ENCODE peak calls at places on chromosomes 13 and 19, in ten cellular contexts. P is transverse colon, T is Panc1, G is GM12891, Z is breast epithelium, E is esophagus muscularis mucosa, N is SK-N-SH, I is upper lobe of left lung, Q is endothelial cell of umbilical vein, D is HCT116. O is an unnamed sample.

GRCh38 chr19:46256855-46257254 is 27.3 kb downstream of the IGFL1 start:
- DNase-seq in P (no peak), T (no peak), G (no peak), Z (no peak), E (no peak), N (no peak), I (no peak), Q (no peak), D (no peak), O (peak)

GRCh38 chr13:65456150-65456912 is 1773.8 kb downstream of the PCDH9 start:
- DNase-seq in P (no peak), T (no peak), G (no peak), Z (no peak), E (no peak), N (no peak), I (no peak), Q (no peak), D (no peak), O (no peak)

GRCh38 chr19:30112171-30112570 is 170.1 kb downstream of the URI1 start:
- DNase-seq in P (no peak), T (no peak), G (no peak), Z (no peak), E (no peak), N (no peak), I (no peak), Q (no peak), D (no peak), O (no peak)

GRCh38 chr19:737591-738093 is 13.3 kb upstream of the MISP start:
- DNase-seq in P (peak), T (no peak), G (peak), Z (no peak), E (no peak), N (peak), I (peak), Q (peak), D (no peak), O (peak)

GRCh38 chr19:53394522-53394973 is 401 bp upstream of the ZNF765 start:
- DNase-seq in P (peak), T (peak), G (no peak), Z (peak), E (peak), N (peak), I (peak), Q (no peak), D (no peak), O (no peak)

GRCh38 chr13:110561335-110562033 is at the start of gene RAB20:
- DNase-seq in P (peak), T (no peak), G (peak), Z (peak), E (peak), N (peak), I (peak), Q (peak), D (peak), O (peak)

GRCh38 chr13:101763191-101763590 is 310.7 kb downstream of the ITGBL1 start:
- DNase-seq in P (no peak), T (no peak), G (no peak), Z (no peak), E (no peak), N (no peak), I (no peak), Q (no peak), D (no peak), O (no peak)

GRCh38 chr19:18046066-18046718 is 38.2 kb downstream of the ARRDC2 start:
- DNase-seq in P (peak), T (no peak), G (no peak), Z (peak), E (no peak), N (no peak), I (no peak), Q (no peak), D (peak), O (no peak)

GRCh38 chr19:18846862-18847515 is 15.2 kb downstream of the UPF1 start:
- DNase-seq in P (peak), T (no peak), G (peak), Z (peak), E (no peak), N (peak), I (peak), Q (peak), D (no peak), O (no peak)

GRCh38 chr13:41528021-41528420 is 70.7 kb downstream of the RGCC start:
- DNase-seq in P (no peak), T (no peak), G (no peak), Z (no peak), E (no peak), N (no peak), I (no peak), Q (no peak), D (no peak), O (no peak)

DNA sequence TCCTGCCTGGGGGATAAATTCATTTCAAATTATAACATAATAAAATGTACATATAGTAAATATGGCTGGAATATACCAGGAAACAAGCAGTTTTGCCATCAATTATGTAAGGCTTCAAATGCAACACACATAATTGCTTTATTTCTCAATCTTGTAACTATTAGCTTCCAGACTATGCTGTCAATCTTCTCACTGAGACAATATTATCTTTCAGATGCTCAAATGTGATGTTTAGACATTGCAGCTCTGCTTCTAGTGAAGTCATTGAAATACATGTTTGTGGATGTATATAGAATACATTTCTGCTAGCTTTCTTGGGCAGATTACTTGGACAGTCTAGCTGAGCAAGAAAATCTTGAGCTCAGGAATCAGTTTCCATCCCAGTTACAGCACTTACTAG is 454.4 kb downstream of the TDRD3 start:
- DNase-seq in P (no peak), T (no peak), G (no peak), Z (no peak), E (no peak), N (no peak), I (no peak), Q (no peak), D (no peak), O (no peak)
- TF ChIP-seq POLR2AphosphoS5 in P (no peak), T (no peak), G (no peak), Z (no peak), E (no peak), N (no peak), I (no peak), Q (no peak), D (no peak), O (no peak)

GRCh38 chr19:11373166-11373884 is 1.1 kb upstream of the SWSAP1 start:
- DNase-seq in P (no peak), T (no peak), G (no peak), Z (no peak), E (no peak), N (peak), I (no peak), Q (no peak), D (no peak), O (no peak)
- TF ChIP-seq POLR2AphosphoS5 in P (no peak), T (no peak), G (no peak), Z (no peak), E (no peak), N (no peak), I (no peak), Q (no peak), D (no peak), O (no peak)

GRCh38 chr13:21426238-21426637 is 32.9 kb downstream of the ZDHHC20 start:
- DNase-seq in P (no peak), T (no peak), G (no peak), Z (no peak), E (no peak), N (no peak), I (no peak), Q (no peak), D (no peak), O (no peak)
- TF ChIP-seq POLR2AphosphoS5 in P (no peak), T (no peak), G (no peak), Z (no peak), E (no peak), N (no peak), I (no peak), Q (no peak), D (no peak), O (no peak)

GRCh38 chr19:41811981-41812380 is 15.6 kb downstream of the CEACAM3 start:
- DNase-seq in P (no peak), T (no peak), G (no peak), Z (no peak), E (no peak), N (no peak), I (no peak), Q (no peak), D (no peak), O (no peak)

GRCh38 chr19:41811036-41811435 is 14.6 kb downstream of the CEACAM3 start:
- DNase-seq in P (no peak), T (no peak), G (no peak), Z (no peak), E (no peak), N (no peak), I (no peak), Q (no peak), D (no peak), O (peak)

GRCh38 chr19:41810301-41810700 is 13.9 kb downstream of the CEACAM3 start:
- DNase-seq in P (no peak), T (no peak), G (no peak), Z (no peak), E (no peak), N (no peak), I (no peak), Q (no peak), D (no peak), O (no peak)

GRCh38 chr19:41807176-41807575 is 10.8 kb downstream of the CEACAM3 start:
- DNase-seq in P (no peak), T (no peak), G (no peak), Z (no peak), E (no peak), N (no peak), I (no peak), Q (no peak), D (no peak), O (no peak)

GRCh38 chr19:41808663-41809566 is 12.5 kb downstream of the CEACAM3 start:
- DNase-seq in P (peak), T (no peak), G (no peak), Z (no peak), E (no peak), N (no peak), I (peak), Q (no peak), D (no peak), O (peak)
- TF ChIP-seq POLR2AphosphoS5 in P (no peak), T (no peak), G (no peak), Z (no peak), E (no peak), N (no peak), I (no peak), Q (no peak), D (no peak), O (no peak)

GRCh38 chr19:58558066-58558622 is at the start of gene UBE2M:
- DNase-seq in P (peak), T (no peak), G (no peak), Z (no peak), E (no peak), N (no peak), I (no peak), Q (no peak), D (no peak), O (no peak)
- TF ChIP-seq POLR2AphosphoS5 in P (no peak), T (no peak), G (no peak), Z (no peak), E (no peak), N (no peak), I (no peak), Q (peak), D (no peak), O (no peak)

O was measured in HL-60.